ENCODE peak calls at places on chromosomes 3 and 15, in eight cellular contexts. I is cerebellar cortex; W is EL; B is AG04449; H is NCI-H748 treated with DMSO at 0.1 percent for 48 hours; M is activated naive CD4-positive, alpha-beta T cell; K is activated CD4-positive, alpha-beta T cell treated with anti-CD3 and anti-CD28 coated beads, Interleukin-2, amount 10 ng/mL, durations not matched to agents 7 days and 5 days; N is stimulated activated CD4-positive, alpha-beta T cell treated with anti-CD3 and anti-CD28 coated beads, TNF-alpha, amount 100 ng/mL, for 1 hour. X is an unnamed sample.

GRCh38 chr3:53236112-53236841 is 19.5 kb downstream of the TKT start:
- DNase-seq in B (peak; percentile 58), M (no peak), I (peak; percentile 39), W (peak; percentile 93), N (no peak), K (no peak), H (no peak), X (no peak)

GRCh38 chr15:39616731-39617455 is 36.0 kb downstream of the THBS1 start:
- DNase-seq in M (no peak), H (no peak), I (no peak), W (peak; percentile 3), N (no peak), B (no peak), K (no peak), X (no peak)

GRCh38 chr15:79970921-79971434 is at the start of gene BCL2A1:
- DNase-seq in N (peak; percentile 30), H (no peak), W (peak; percentile 82), I (no peak), K (peak; percentile 71), B (peak; percentile 68), M (peak; percentile 6), X (no peak)

GRCh38 chr3:145900056-145900829 is 260.7 kb downstream of the PLOD2 start:
- DNase-seq in N (no peak), I (no peak), K (no peak), W (no peak), H (no peak), M (no peak), B (no peak), X (no peak)

GRCh38 chr15:31399544-31400171 is 73.0 kb downstream of the KLF13 start:
- DNase-seq in W (no peak), N (no peak), H (no peak), K (peak; percentile 4), B (no peak), M (no peak), I (peak; percentile 79), X (no peak)

GRCh38 chr3:23728651-23729117 is 77.1 kb upstream of the UBE2E1 start:
- DNase-seq in N (no peak), H (no peak), B (no peak), M (no peak), W (peak; percentile 44), K (no peak), I (no peak), X (no peak)

GRCh38 chr3:194075802-194076460 is 60.0 kb upstream of the HES1 start:
- DNase-seq in N (no peak), B (no peak), M (no peak), I (no peak), W (no peak), H (no peak), K (no peak), X (no peak)

GRCh38 chr15:65405793-65406192 is 17.0 kb downstream of the IGDCC4 start:
- DNase-seq in H (no peak), W (no peak), K (no peak), N (no peak), I (no peak), M (no peak), B (no peak), X (no peak)

GRCh38 chr3:81393251-81393650 is 368.2 kb downstream of the GBE1 start:
- DNase-seq in H (no peak), I (peak; percentile 10), N (no peak), B (no peak), M (no peak), W (no peak), K (no peak), X (no peak)

GRCh38 chr3:141458937-141459510 is 27.8 kb upstream of the RASA2 start:
- DNase-seq in N (no peak), M (no peak), I (no peak), K (no peak), B (no peak), W (no peak), H (no peak), X (no peak)

GRCh38 chr3:171480526-171480925 is 20.3 kb upstream of the TNIK start:
- DNase-seq in W (no peak), N (no peak), I (no peak), K (peak; percentile 42), M (no peak), H (no peak), B (no peak), X (no peak)

GRCh38 chr3:78048698-78049097 is 1008.8 kb downstream of the ROBO2 start:
- DNase-seq in B (no peak), W (peak; percentile 3), M (no peak), K (no peak), H (no peak), I (no peak), N (no peak), X (no peak)

X was measured in mesothelial cell of epicardium.